ENCODE peak calls at places on chromosomes 6 and 20, in five cellular contexts. R is H9; D is tibial artery; W is adrenal gland; Q is CD8-positive, alpha-beta T cell. C is an unnamed sample.

GRCh38 chr6:21870071-21870729 is 276.6 kb downstream of the SOX4 start:
- DNase-seq in R (no peak), D (no peak), W (no peak), Q (no peak), C (no peak)

GRCh38 chr6:114216789-114217467 is 125.9 kb downstream of the HS3ST5 start:
- DNase-seq in R (no peak), D (no peak), W (no peak), Q (no peak), C (no peak)

GRCh38 chr6:43120938-43121913 is 45.1 kb downstream of the PTK7 start:
- DNase-seq in R (no peak), D (peak), W (peak), Q (no peak), C (peak)

GRCh38 chr6:67825201-67825895 is 809.7 kb upstream of the ADGRB3 start:
- DNase-seq in R (no peak), D (no peak), W (no peak), Q (no peak), C (no peak)

GRCh38 chr6:37763413-37763812 is 56.1 kb upstream of the ZFAND3 start:
- DNase-seq in R (no peak), D (no peak), W (no peak), Q (no peak), C (no peak)

GRCh38 chr20:31472395-31473330 is 2.3 kb downstream of the DEFB124 start:
- DNase-seq in R (no peak), D (no peak), W (no peak), Q (no peak), C (peak)

GRCh38 chr6:15826814-15827213 is 164.0 kb upstream of the DTNBP1 start:
- DNase-seq in R (no peak), D (no peak), W (no peak), Q (no peak), C (no peak)

GRCh38 chr6:154292855-154293519 is 63.6 kb downstream of the IPCEF1 start:
- DNase-seq in R (no peak), D (no peak), W (no peak), Q (no peak), C (no peak)

GRCh38 chr6:28553986-28554881 is 28.6 kb downstream of the GPX5 start:
- DNase-seq in R (no peak), D (no peak), W (peak), Q (no peak), C (no peak)

GRCh38 chr6:167572106-167572505 is 247.2 kb downstream of the TTLL2 start:
- DNase-seq in R (no peak), D (no peak), W (no peak), Q (peak), C (no peak)

GRCh38 chr6:62285612-62286469 is at the start of gene KHDRBS2:
- DNase-seq in R (peak), D (peak), W (peak), Q (no peak), C (peak)

GRCh38 chr20:53986037-53986436 is 84.4 kb downstream of the BCAS1 start:
- DNase-seq in R (no peak), D (no peak), W (no peak), Q (no peak), C (no peak)

GRCh38 chr6:42021847-42022754 is 28.2 kb upstream of the TAF8 start:
- DNase-seq in R (no peak), D (no peak), W (no peak), Q (peak), C (no peak)

GRCh38 chr6:151247510-151247909 is 7.7 kb downstream of the AKAP12 start:
- DNase-seq in R (no peak), D (no peak), W (no peak), Q (no peak), C (no peak)

GRCh38 chr20:47785900-47786762 is 850 bp upstream of the SULF2 start:
- DNase-seq in R (peak), D (peak), W (peak), Q (no peak), C (peak)

GRCh38 chr20:51399138-51399890 is 143.2 kb downstream of the NFATC2 start:
- DNase-seq in R (no peak), D (no peak), W (no peak), Q (no peak), C (no peak)

GRCh38 chr6:10146723-10147451 is 268.0 kb downstream of the TFAP2A start:
- DNase-seq in R (peak), D (no peak), W (peak), Q (no peak), C (no peak)

GRCh38 chr20:59805786-59806577 is 127.5 kb downstream of the SYCP2 start:
- DNase-seq in R (peak), D (no peak), W (no peak), Q (no peak), C (no peak)

GRCh38 chr6:154690857-154691256 is 42.4 kb upstream of the SCAF8 start:
- DNase-seq in R (no peak), D (no peak), W (no peak), Q (no peak), C (no peak)

GRCh38 chr6:162627825-162628224 is 99.7 kb downstream of the PRKN start:
- DNase-seq in R (no peak), D (no peak), W (no peak), Q (no peak), C (no peak)

GRCh38 chr6:5710516-5710915 is 296.2 kb downstream of the NRN1 start:
- DNase-seq in R (no peak), D (no peak), W (no peak), Q (peak), C (no peak)

GRCh38 chr6:1088441-1089001 is 223.4 kb upstream of the FOXQ1 start:
- DNase-seq in R (no peak), D (no peak), W (no peak), Q (no peak), C (no peak)

GRCh38 chr6:126103993-126104392 is 117.7 kb downstream of the TRMT11 start:
- DNase-seq in R (no peak), D (no peak), W (no peak), Q (no peak), C (no peak)

GRCh38 chr6:106976270-106976669 is 1.7 kb upstream of the CD24 start:
- DNase-seq in R (no peak), D (no peak), W (no peak), Q (no peak), C (no peak)

GRCh38 chr6:101268541-101268940 is 125.0 kb upstream of the GRIK2 start:
- DNase-seq in R (no peak), D (no peak), W (no peak), Q (no peak), C (no peak)

GRCh38 chr6:89411269-89412070 is 603 bp downstream of the RRAGD start:
- DNase-seq in R (peak), D (peak), W (peak), Q (peak), C (peak)

GRCh38 chr20:1555952-1556351 is 1.6 kb downstream of the SIRPD start:
- DNase-seq in R (no peak), D (no peak), W (no peak), Q (no peak), C (no peak)
- TF ChIP-seq CTCF in R (no peak), D (no peak), W (no peak), Q (peak), C (no peak)

DNA sequence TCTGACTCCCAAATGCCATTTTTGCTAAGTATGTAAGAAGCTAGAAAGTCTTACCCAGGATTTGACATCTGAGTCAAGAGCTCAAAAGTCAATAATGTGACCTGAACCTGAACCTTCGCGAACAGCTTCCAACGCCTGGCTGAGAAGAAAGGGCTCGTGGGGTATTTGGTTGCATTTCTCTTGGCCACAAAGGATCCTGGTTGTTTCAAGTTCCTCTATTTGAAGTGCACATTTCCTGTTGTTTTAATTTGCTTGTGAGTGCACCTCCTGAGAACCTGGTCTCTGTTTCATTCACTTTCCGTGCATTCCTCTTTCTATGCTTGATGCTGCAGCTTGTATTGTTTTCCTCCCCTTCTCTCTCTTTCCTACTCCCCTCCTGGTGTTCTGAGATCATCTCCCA is 212.5 kb downstream of the FOXA2 start:
- DNase-seq in R (no peak), D (no peak), W (no peak), Q (no peak), C (no peak)
- H3K27ac ChIP-seq in R (no peak), D (no peak), W (no peak), Q (no peak), C (no peak)

GRCh38 chr6:36196049-36196879 is at the start of gene BRPF3:
- DNase-seq in R (peak), D (peak), W (peak), Q (peak), C (peak)
- TF ChIP-seq CTCF in R (peak), D (peak), W (peak), Q (peak), C (peak)

GRCh38 chr20:40274912-40275654 is 414.0 kb downstream of the MAFB start:
- DNase-seq in R (peak), D (no peak), W (no peak), Q (no peak), C (no peak)
- H3K27ac ChIP-seq in R (peak), D (no peak), W (no peak), Q (no peak), C (no peak)

DNA sequence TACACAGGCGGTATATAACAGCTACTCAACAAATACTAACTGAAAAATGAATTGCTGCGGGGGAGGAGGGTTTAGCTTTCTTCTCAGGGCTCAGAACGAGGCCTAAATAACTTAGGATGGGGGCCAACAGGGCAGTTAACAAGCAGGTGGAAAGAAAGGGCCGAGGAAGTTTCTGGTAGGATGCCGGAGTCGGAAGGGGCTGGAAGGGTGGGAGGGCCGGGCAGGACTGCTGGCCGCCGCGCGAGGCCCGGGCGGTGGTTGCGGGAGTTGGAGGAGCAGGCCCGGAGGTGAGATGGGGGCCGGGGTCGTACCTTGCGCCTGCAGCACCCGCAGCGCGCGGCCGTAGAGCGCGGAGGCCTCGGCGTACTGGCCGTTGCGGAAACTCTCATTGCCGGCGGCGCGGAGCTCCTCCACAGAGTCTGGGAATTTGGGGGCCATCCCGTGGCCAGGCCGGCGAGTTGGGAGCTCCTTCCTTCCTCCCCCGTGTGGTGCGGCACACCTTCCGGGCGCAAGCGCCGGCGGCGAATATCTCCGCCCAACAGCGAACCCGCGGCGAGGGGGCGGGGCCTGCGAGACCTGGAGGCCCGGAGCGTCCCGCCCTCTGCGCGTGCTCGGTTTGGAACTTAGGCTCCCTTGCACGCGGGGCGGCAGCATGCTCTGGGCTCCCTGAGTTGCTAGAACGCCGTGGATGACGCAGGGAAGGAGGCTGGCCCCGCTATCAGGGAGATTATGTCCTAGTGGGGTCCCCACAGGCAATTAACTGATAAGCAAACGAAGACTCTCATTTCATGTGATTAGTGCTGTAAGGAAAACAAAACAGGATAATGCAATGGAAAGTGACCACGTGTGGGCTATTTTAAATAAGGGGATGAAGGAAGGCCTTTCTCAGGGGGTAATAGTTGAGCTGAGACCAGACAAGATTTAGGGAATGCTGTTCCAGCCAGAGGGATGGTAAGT is at the start of gene TOMM34:
- DNase-seq in R (peak), D (peak), W (peak), Q (peak), C (peak)
- TF ChIP-seq CTCF in R (no peak), D (no peak), W (no peak), Q (no peak), C (no peak)

GRCh38 chr6:142833798-142834197 is 111.2 kb downstream of the HIVEP2 start:
- DNase-seq in R (no peak), D (no peak), W (no peak), Q (no peak), C (no peak)
- H3K27ac ChIP-seq in R (no peak), D (no peak), W (no peak), Q (no peak), C (no peak)

GRCh38 chr20:18258126-18258860 is 30.0 kb upstream of the ZNF133 start:
- DNase-seq in R (no peak), D (no peak), W (peak), Q (no peak), C (no peak)
- TF ChIP-seq CTCF in R (peak), D (no peak), W (peak), Q (no peak), C (no peak)

DNA sequence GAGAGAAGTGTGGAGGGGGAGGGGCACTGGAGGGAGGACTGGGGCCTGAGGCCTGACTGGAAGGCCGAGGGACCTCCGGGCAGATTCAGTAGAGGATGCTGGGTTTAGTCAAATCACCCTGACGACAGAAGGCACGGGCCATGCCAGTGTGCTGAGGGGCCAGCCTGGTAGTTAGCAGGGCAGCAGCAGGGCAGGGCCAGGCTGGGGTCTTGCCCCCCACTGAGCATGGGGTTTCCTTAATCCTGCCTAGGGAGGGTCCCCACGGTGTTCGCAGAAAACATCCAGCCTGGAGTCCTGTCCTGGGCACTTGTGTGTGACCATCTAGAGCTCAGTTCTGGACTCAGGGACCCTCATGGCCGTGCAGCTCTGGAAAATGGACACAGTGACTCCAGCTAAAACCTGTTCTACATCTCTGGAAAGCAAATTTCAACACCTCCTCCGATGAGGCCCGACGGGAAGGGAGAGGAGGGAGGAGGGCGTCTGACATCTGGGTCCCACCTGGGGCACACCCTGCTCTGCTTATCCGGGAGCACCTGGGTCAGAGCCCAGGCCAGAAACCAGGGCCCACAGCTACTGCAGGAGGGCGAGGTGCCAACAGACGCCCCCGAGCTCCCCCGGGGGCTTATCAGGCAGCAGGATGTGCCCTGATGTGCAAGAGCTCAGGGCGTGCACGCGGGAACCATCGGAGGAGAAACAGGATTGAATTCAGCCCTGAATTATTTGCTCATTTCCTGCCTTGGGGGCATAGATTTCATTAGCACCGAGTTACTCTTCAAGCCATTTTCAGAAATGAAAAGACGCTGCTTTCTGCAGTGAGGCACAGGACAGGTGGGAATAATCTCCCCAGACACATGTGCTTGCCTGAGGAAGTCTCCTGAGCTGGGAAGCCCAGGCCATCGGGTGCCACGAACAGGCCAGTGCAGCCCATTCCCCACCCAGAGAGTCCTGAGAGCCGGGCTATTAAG is 78.0 kb upstream of the MPC1 start:
- DNase-seq in R (no peak), D (no peak), W (no peak), Q (no peak), C (no peak)
- H3K27ac ChIP-seq in R (no peak), D (no peak), W (no peak), Q (no peak), C (peak)

GRCh38 chr6:87364602-87365252 is 20.1 kb downstream of the C6orf163 start:
- DNase-seq in R (no peak), D (no peak), W (no peak), Q (no peak), C (no peak)
- TF ChIP-seq CTCF in R (no peak), D (no peak), W (no peak), Q (no peak), C (no peak)